ENCODE peak calls at places on chromosomes 11 and 22, in nine cellular contexts. X, B, N, R, I, U, K, D and M are unnamed samples.

GRCh38 chr11:129881570-129882170 is 13.7 kb downstream of the NFRKB start:
- DNase-seq in B (peak), X (no peak), U (no peak), N (peak), K (no peak), R (peak), I (peak), D (peak), M (no peak)

GRCh38 chr11:119591836-119592310 is 137.1 kb downstream of the NECTIN1 start:
- DNase-seq in U (no peak), X (no peak), N (no peak), I (no peak), B (no peak), K (no peak), R (no peak), D (no peak), M (no peak)

GRCh38 chr11:34585870-34586654 is 34.8 kb upstream of the EHF start:
- DNase-seq in N (peak), R (no peak), D (peak), U (no peak), X (no peak), K (no peak), I (peak), B (peak), M (no peak)

GRCh38 chr22:39294571-39295468 is 24.6 kb downstream of the RPL3 start:
- DNase-seq in U (no peak), I (no peak), R (no peak), K (no peak), B (no peak), N (no peak), D (no peak), X (no peak), M (no peak)

GRCh38 chr11:121249039-121249663 is 43.4 kb upstream of the SC5D start:
- DNase-seq in I (peak), D (peak), X (no peak), N (peak), U (no peak), R (peak), K (no peak), B (peak), M (no peak)

GRCh38 chr11:64067257-64067993 is 31.7 kb downstream of the FLRT1 start:
- DNase-seq in K (no peak), R (no peak), I (no peak), D (no peak), B (no peak), U (no peak), N (no peak), X (no peak), M (no peak)

GRCh38 chr11:35746356-35747153 is 84.0 kb downstream of the TRIM44 start:
- DNase-seq in N (no peak), I (no peak), R (no peak), U (no peak), K (no peak), D (no peak), B (peak), X (no peak), M (no peak)

GRCh38 chr22:49133541-49133940 is 694.1 kb downstream of the BRD1 start:
- DNase-seq in R (no peak), N (no peak), K (no peak), I (no peak), U (no peak), D (no peak), B (no peak), X (peak), M (peak)

GRCh38 chr11:134971381-134971780 is 559.3 kb upstream of the B3GAT1 start:
- DNase-seq in B (no peak), U (peak), X (no peak), K (no peak), R (no peak), D (no peak), I (no peak), N (no peak), M (no peak)

GRCh38 chr22:33932997-33933396 is 12.7 kb upstream of the LARGE1 start:
- DNase-seq in U (no peak), D (no peak), X (no peak), R (no peak), B (no peak), K (no peak), I (no peak), N (no peak), M (no peak)

GRCh38 chr11:20156876-20157613 is 3.2 kb downstream of the DBX1 start:
- DNase-seq in U (no peak), I (no peak), X (no peak), K (no peak), B (no peak), R (no peak), D (no peak), N (no peak), M (no peak)

GRCh38 chr11:130070829-130071205 is 1.1 kb downstream of the APLP2 start:
- DNase-seq in U (no peak), B (peak), R (no peak), X (no peak), K (no peak), D (peak), I (no peak), N (no peak), M (no peak)

GRCh38 chr22:23315341-23315917 is 135.1 kb downstream of the BCR start:
- DNase-seq in U (peak), B (peak), I (peak), R (peak), K (no peak), X (peak), D (peak), N (peak), M (peak)

GRCh38 chr22:33569547-33569946 is 350.7 kb downstream of the LARGE1 start:
- DNase-seq in X (no peak), K (no peak), I (no peak), N (no peak), U (no peak), B (no peak), R (no peak), D (no peak), M (no peak)

GRCh38 chr11:68978931-68979591 is 1.7 kb downstream of the MRGPRD start:
- DNase-seq in B (no peak), R (no peak), K (no peak), N (no peak), D (no peak), X (peak), U (no peak), I (no peak), M (no peak)

GRCh38 chr11:134468081-134468668 is 56.1 kb upstream of the B3GAT1 start:
- DNase-seq in U (no peak), D (no peak), N (no peak), B (no peak), R (no peak), X (no peak), K (no peak), I (no peak), M (no peak)

GRCh38 chr11:122910775-122911174 is 28.2 kb downstream of the JHY start:
- DNase-seq in B (peak), U (no peak), D (no peak), I (no peak), R (no peak), K (no peak), X (no peak), N (peak), M (no peak)

GRCh38 chr11:2768471-2769408 is 68.9 kb upstream of the KCNQ1OT1 start:
- DNase-seq in N (no peak), X (peak), I (peak), K (no peak), B (peak), U (peak), R (no peak), D (peak), M (peak)

GRCh38 chr11:14554959-14555358 is 34.8 kb upstream of the PSMA1 start:
- DNase-seq in I (no peak), X (no peak), U (no peak), K (no peak), D (no peak), B (no peak), R (no peak), N (no peak), M (no peak)

GRCh38 chr11:69013009-69013951 is at the start of gene MRGPRF:
- DNase-seq in R (no peak), I (no peak), B (peak), U (peak), X (peak), D (peak), K (no peak), N (no peak), M (peak)

GRCh38 chr11:70428701-70429427 is 30.5 kb downstream of the CTTN start:
- DNase-seq in D (no peak), K (no peak), B (no peak), R (no peak), I (no peak), U (no peak), X (no peak), N (no peak), M (no peak)

GRCh38 chr11:124801636-124802312 is 1.6 kb upstream of the MSANTD2 start:
- DNase-seq in U (no peak), X (no peak), D (no peak), K (no peak), B (peak), I (no peak), N (no peak), R (no peak), M (no peak)

GRCh38 chr11:4090258-4090657 is 4.3 kb upstream of the RRM1 start:
- DNase-seq in B (no peak), U (no peak), K (no peak), N (no peak), R (no peak), X (no peak), D (no peak), I (no peak), M (no peak)

GRCh38 chr11:116901211-116901610 is 63.8 kb upstream of the APOA1 start:
- DNase-seq in K (no peak), I (no peak), R (no peak), D (no peak), B (no peak), N (no peak), U (no peak), X (no peak), M (no peak)

GRCh38 chr11:35721576-35722341 is 59.2 kb downstream of the TRIM44 start:
- DNase-seq in X (no peak), R (no peak), I (no peak), U (no peak), D (no peak), K (no peak), B (peak), N (no peak), M (no peak)

GRCh38 chr22:20112623-20113511 is 3.0 kb upstream of the RANBP1 start:
- DNase-seq in B (no peak), U (no peak), D (no peak), N (no peak), K (no peak), R (no peak), X (no peak), I (no peak), M (no peak)

GRCh38 chr11:65422633-65423515 is at the start of gene NEAT1:
- DNase-seq in X (peak), R (no peak), U (peak), D (no peak), K (peak), N (peak), I (no peak), B (peak), M (peak)
- TF ChIP-seq POLR2A in X (peak), R (peak), U (peak), D (peak), K (peak), N (no peak), I (peak), B (peak), M (peak)

GRCh38 chr22:30263883-30264282 is 2.8 kb downstream of the OSM start:
- DNase-seq in K (no peak), X (no peak), I (no peak), B (no peak), N (no peak), D (no peak), R (no peak), U (no peak), M (no peak)

GRCh38 chr22:30265131-30265720 is 1.4 kb downstream of the OSM start:
- DNase-seq in K (no peak), D (no peak), N (no peak), B (no peak), U (no peak), X (no peak), I (no peak), R (no peak), M (no peak)

GRCh38 chr22:30266445-30267381 is at the start of gene OSM:
- DNase-seq in X (peak), D (no peak), I (no peak), N (no peak), B (no peak), R (no peak), K (no peak), U (no peak), M (no peak)

GRCh38 chr22:30267382-30268302 is 991 bp upstream of the OSM start:
- DNase-seq in D (no peak), R (no peak), N (no peak), X (no peak), K (no peak), I (no peak), B (no peak), U (no peak), M (no peak)

DNA sequence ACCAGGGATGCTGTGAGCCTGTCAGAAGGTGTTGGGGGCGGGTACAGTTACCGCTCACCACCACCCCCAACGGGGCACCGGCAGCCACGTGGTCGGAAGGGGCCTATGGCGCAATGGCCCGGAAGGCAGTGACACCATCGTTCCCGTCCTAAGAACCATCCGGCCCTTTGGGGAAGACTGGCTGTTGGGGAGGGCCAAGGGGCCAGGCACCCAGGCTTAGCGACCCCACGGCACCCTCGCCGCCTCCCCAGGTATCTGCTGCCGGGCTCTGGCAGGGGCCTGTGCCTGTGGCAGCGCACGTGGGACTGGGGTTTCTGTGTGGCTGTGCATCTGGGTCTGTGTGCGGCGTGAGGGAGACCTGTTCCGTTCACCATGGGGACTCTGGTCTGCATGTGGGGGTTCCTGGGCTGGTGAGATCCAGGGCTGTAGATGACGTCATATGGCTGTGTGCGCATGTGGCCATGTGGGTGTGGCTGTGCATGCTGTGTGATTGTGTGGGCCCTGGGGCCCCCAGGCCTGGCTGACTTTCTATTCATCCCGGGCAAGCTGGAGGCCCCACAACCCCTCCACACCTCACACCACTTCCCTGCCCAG is 703 bp downstream of the OSM start:
- DNase-seq in B (no peak), N (no peak), D (no peak), K (peak), R (peak), X (peak), U (no peak), I (no peak), M (no peak)
- TF ChIP-seq POLR2A in B (no peak), N (no peak), D (no peak), K (peak), R (peak), X (no peak), U (no peak), I (no peak), M (no peak)

GRCh38 chr11:126216526-126217305 is 5.1 kb downstream of the FAM118B start:
- DNase-seq in D (no peak), R (no peak), X (no peak), B (no peak), K (no peak), N (no peak), I (no peak), U (no peak), M (no peak)

GRCh38 chr11:126214446-126215240 is 3.1 kb downstream of the FAM118B start:
- DNase-seq in I (no peak), D (no peak), K (no peak), B (no peak), N (no peak), X (no peak), R (no peak), U (no peak), M (no peak)

GRCh38 chr11:126212089-126212660 is 593 bp downstream of the FAM118B start:
- DNase-seq in U (no peak), D (no peak), X (no peak), I (no peak), R (no peak), N (no peak), K (no peak), B (peak), M (no peak)

GRCh38 chr11:126210871-126211235 is 597 bp downstream of the RPUSD4 start:
- DNase-seq in R (no peak), B (no peak), I (no peak), U (no peak), X (no peak), D (no peak), K (no peak), N (no peak), M (peak)

GRCh38 chr11:126211236-126212088 is at the start of the genes FAM118B and RPUSD4:
- DNase-seq in U (peak), D (peak), I (peak), R (peak), B (peak), X (peak), N (peak), K (peak), M (peak)
- TF ChIP-seq POLR2A in U (peak), D (peak), I (peak), R (peak), B (peak), X (peak), N (peak), K (peak), M (no peak)

GRCh38 chr11:112856133-112856532 is 105.1 kb upstream of the NCAM1 start:
- DNase-seq in D (no peak), I (no peak), K (no peak), X (no peak), B (no peak), R (no peak), U (peak), N (no peak), M (no peak)

GRCh38 chr11:112852141-112852853 is 108.9 kb upstream of the NCAM1 start:
- DNase-seq in X (no peak), R (no peak), B (no peak), I (no peak), K (no peak), N (no peak), D (no peak), U (peak), M (no peak)

GRCh38 chr11:112859787-112860186 is 101.4 kb upstream of the NCAM1 start:
- DNase-seq in B (no peak), N (no peak), U (peak), K (no peak), I (no peak), D (no peak), R (no peak), X (no peak), M (no peak)

GRCh38 chr11:112858289-112859023 is 102.8 kb upstream of the NCAM1 start:
- DNase-seq in X (no peak), R (no peak), I (no peak), N (no peak), K (no peak), D (no peak), B (no peak), U (peak), M (no peak)

DNA sequence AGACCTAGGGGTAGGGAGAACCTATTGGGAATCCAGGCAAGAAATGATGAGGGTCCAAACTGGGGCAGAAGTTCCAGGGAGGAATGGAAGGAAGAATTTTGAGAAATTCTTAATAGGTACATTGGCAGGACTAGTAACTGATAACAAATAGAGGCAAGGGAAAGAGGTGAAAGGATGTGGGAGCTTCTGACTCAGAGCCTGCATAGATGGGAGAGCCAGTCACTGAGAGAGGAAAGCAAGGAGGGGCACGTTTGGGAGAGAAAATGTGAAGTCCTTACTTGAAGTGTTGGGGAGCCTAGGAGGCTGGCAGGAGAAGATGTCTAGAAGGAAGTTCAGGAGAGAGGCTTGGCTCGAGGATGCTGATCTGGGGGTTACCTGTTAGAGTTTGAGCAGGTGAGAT is 104.6 kb upstream of the NCAM1 start:
- DNase-seq in I (no peak), R (no peak), N (no peak), D (no peak), U (peak), B (no peak), K (no peak), X (no peak), M (no peak)
- TF ChIP-seq POLR2A in I (no peak), R (no peak), N (no peak), D (no peak), U (no peak), B (no peak), K (no peak), X (no peak), M (no peak)

GRCh38 chr11:66015094-66015881 is 3.5 kb downstream of the CST6 start:
- DNase-seq in K (no peak), N (no peak), X (no peak), U (no peak), B (no peak), I (peak), D (no peak), R (no peak), M (no peak)
- TF ChIP-seq POLR2A in K (no peak), N (no peak), X (no peak), U (no peak), B (no peak), I (peak), D (no peak), R (no peak), M (no peak)

DNA sequence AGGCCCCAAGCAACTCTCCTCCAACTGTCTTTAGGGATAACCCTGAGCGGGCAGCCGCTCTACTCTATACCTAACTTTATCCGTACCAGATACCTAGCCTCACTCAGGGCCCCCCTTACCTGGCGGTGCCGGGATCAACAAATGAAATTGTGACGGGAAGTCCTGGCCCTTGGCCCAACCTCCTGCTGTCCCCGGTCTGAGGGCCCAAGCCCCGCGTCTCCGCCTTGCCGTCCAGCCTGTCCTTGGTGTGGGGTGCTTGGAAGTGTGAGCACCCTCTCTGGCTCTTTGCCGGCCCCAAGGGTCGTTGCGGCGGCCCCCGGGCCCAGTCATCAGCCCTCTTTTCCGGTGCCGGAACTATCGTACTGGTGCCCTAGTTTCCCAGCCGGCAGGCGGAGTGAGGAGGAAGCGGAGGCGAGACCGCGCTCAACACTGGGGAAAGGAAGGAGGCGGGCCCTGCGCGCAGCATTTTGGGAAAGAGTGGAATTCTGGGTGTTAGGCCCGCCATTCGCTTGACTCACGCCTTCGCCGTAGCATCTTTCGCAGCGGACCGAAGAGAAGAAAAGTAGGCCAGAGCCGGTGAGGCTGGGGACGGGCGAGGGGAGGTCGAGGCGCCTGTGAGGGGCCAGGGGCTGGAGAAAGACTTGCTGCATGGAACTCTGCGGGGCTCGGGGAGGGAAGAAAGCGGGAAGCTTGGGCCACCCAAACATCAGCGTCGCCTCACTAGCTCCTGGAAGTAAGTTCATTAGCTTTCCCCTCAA is at the start of gene SNRPD3:
- DNase-seq in R (peak), B (peak), N (peak), K (peak), X (peak), U (peak), I (peak), D (peak), M (peak)
- TF ChIP-seq POLR2A in R (no peak), B (peak), N (peak), K (peak), X (peak), U (peak), I (peak), D (peak), M (no peak)

GRCh38 chr11:61601512-61601911 is 20.6 kb upstream of the SYT7 start:
- DNase-seq in B (no peak), U (no peak), I (no peak), X (no peak), N (peak), R (no peak), D (no peak), K (no peak), M (no peak)
- TF ChIP-seq POLR2A in B (no peak), U (no peak), I (no peak), X (no peak), N (no peak), R (no peak), D (no peak), K (no peak), M (no peak)

GRCh38 chr11:828501-829115 is 889 bp downstream of the CRACR2B start:
- DNase-seq in N (no peak), R (no peak), K (no peak), U (no peak), X (no peak), I (no peak), B (no peak), D (no peak), M (no peak)

GRCh38 chr11:830295-831131 is 2.2 kb upstream of the CD151 start:
- DNase-seq in U (no peak), I (no peak), X (no peak), K (no peak), R (no peak), B (no peak), D (no peak), N (peak), M (no peak)

GRCh38 chr11:831132-831864 is 1.5 kb upstream of the CD151 start:
- DNase-seq in I (peak), B (peak), X (no peak), N (no peak), R (no peak), U (no peak), K (no peak), D (no peak), M (no peak)

GRCh38 chr11:829116-829945 is 1.6 kb downstream of the CRACR2B start:
- DNase-seq in U (no peak), K (no peak), X (no peak), D (no peak), R (no peak), I (no peak), N (no peak), B (no peak), M (no peak)

GRCh38 chr11:829946-830294 is 2.2 kb downstream of the CRACR2B start:
- DNase-seq in I (no peak), D (no peak), B (no peak), X (no peak), K (no peak), R (no peak), N (no peak), U (no peak), M (no peak)
- TF ChIP-seq POLR2A in I (no peak), D (no peak), B (no peak), X (no peak), K (peak), R (no peak), N (no peak), U (no peak), M (no peak)